ENCODE peak calls at places on chromosomes 7 and 10, in ten cellular contexts. One of them, this sample, is unnamed.

GRCh38 chr10:46216836-46217748 is 69.7 kb upstream of the ANTXRL start:
- DNase-seq in cardiac muscle cell: peak
- DNase-seq in mammary epithelial cell: peak
- DNase-seq in RWPE2: peak
- DNase-seq in fibroblast of lung: no peak
- DNase-seq in heart right ventricle: no peak
- DNase-seq in breast epithelium: no peak
- DNase-seq in adrenal gland: no peak
- DNase-seq in upper lobe of left lung: no peak
- DNase-seq in A549: no peak
- DNase-seq in this sample: no peak

GRCh38 chr10:119190353-119190752 is 11.7 kb upstream of the PRDX3 start:
- DNase-seq in fibroblast of lung: peak
- DNase-seq in A549: peak
- DNase-seq in adrenal gland: no peak
- DNase-seq in breast epithelium: no peak
- DNase-seq in RWPE2: peak
- DNase-seq in mammary epithelial cell: peak
- DNase-seq in cardiac muscle cell: peak
- DNase-seq in heart right ventricle: no peak
- DNase-seq in upper lobe of left lung: no peak
- DNase-seq in this sample: peak

GRCh38 chr10:3775671-3776551 is 9.1 kb downstream of the KLF6 start:
- DNase-seq in upper lobe of left lung: peak
- DNase-seq in adrenal gland: no peak
- DNase-seq in cardiac muscle cell: peak
- DNase-seq in mammary epithelial cell: peak
- DNase-seq in breast epithelium: peak
- DNase-seq in fibroblast of lung: peak
- DNase-seq in heart right ventricle: no peak
- DNase-seq in RWPE2: no peak
- DNase-seq in A549: no peak
- DNase-seq in this sample: no peak

GRCh38 chr7:139908792-139909191 is 79.7 kb downstream of the TBXAS1 start:
- DNase-seq in RWPE2: no peak
- DNase-seq in cardiac muscle cell: no peak
- DNase-seq in heart right ventricle: no peak
- DNase-seq in upper lobe of left lung: no peak
- DNase-seq in mammary epithelial cell: no peak
- DNase-seq in adrenal gland: no peak
- DNase-seq in fibroblast of lung: no peak
- DNase-seq in A549: no peak
- DNase-seq in breast epithelium: no peak
- DNase-seq in this sample: no peak

GRCh38 chr7:16136896-16137295 is 284.4 kb downstream of the CRPPA start:
- DNase-seq in cardiac muscle cell: peak
- DNase-seq in upper lobe of left lung: no peak
- DNase-seq in mammary epithelial cell: no peak
- DNase-seq in fibroblast of lung: no peak
- DNase-seq in breast epithelium: no peak
- DNase-seq in A549: no peak
- DNase-seq in heart right ventricle: no peak
- DNase-seq in adrenal gland: no peak
- DNase-seq in RWPE2: no peak
- DNase-seq in this sample: no peak

GRCh38 chr10:338176-339037 is 203.2 kb downstream of the ZMYND11 start:
- DNase-seq in fibroblast of lung: peak
- DNase-seq in cardiac muscle cell: no peak
- DNase-seq in RWPE2: peak
- DNase-seq in A549: peak
- DNase-seq in mammary epithelial cell: peak
- DNase-seq in upper lobe of left lung: no peak
- DNase-seq in heart right ventricle: no peak
- DNase-seq in breast epithelium: no peak
- DNase-seq in adrenal gland: no peak
- DNase-seq in this sample: no peak

GRCh38 chr10:13890617-13891541 is 304.1 kb downstream of the PRPF18 start:
- DNase-seq in heart right ventricle: no peak
- DNase-seq in RWPE2: no peak
- DNase-seq in fibroblast of lung: peak
- DNase-seq in A549: no peak
- DNase-seq in adrenal gland: no peak
- DNase-seq in cardiac muscle cell: peak
- DNase-seq in mammary epithelial cell: no peak
- DNase-seq in upper lobe of left lung: no peak
- DNase-seq in breast epithelium: no peak
- DNase-seq in this sample: no peak

GRCh38 chr7:151415375-151416112 is 5.7 kb upstream of the WDR86 start:
- DNase-seq in fibroblast of lung: no peak
- DNase-seq in RWPE2: no peak
- DNase-seq in adrenal gland: no peak
- DNase-seq in cardiac muscle cell: peak
- DNase-seq in mammary epithelial cell: peak
- DNase-seq in upper lobe of left lung: peak
- DNase-seq in breast epithelium: no peak
- DNase-seq in heart right ventricle: no peak
- DNase-seq in A549: no peak
- DNase-seq in this sample: no peak

GRCh38 chr10:7409045-7409731 is 1.6 kb downstream of the SFMBT2 start:
- DNase-seq in heart right ventricle: peak
- DNase-seq in breast epithelium: no peak
- DNase-seq in fibroblast of lung: peak
- DNase-seq in RWPE2: no peak
- DNase-seq in upper lobe of left lung: peak
- DNase-seq in A549: peak
- DNase-seq in adrenal gland: peak
- DNase-seq in mammary epithelial cell: no peak
- DNase-seq in cardiac muscle cell: peak
- DNase-seq in this sample: no peak

GRCh38 chr7:29229946-29230345 is 35.4 kb downstream of the CHN2 start:
- DNase-seq in cardiac muscle cell: no peak
- DNase-seq in fibroblast of lung: no peak
- DNase-seq in breast epithelium: no peak
- DNase-seq in upper lobe of left lung: no peak
- DNase-seq in A549: no peak
- DNase-seq in mammary epithelial cell: no peak
- DNase-seq in RWPE2: no peak
- DNase-seq in heart right ventricle: no peak
- DNase-seq in adrenal gland: no peak
- DNase-seq in this sample: no peak

GRCh38 chr10:61391281-61391680 is 61.9 kb downstream of the TMEM26 start:
- DNase-seq in breast epithelium: no peak
- DNase-seq in cardiac muscle cell: no peak
- DNase-seq in adrenal gland: no peak
- DNase-seq in heart right ventricle: no peak
- DNase-seq in A549: no peak
- DNase-seq in RWPE2: no peak
- DNase-seq in fibroblast of lung: no peak
- DNase-seq in upper lobe of left lung: no peak
- DNase-seq in mammary epithelial cell: no peak
- DNase-seq in this sample: no peak

GRCh38 chr7:28389504-28390385 is 22.6 kb upstream of the CREB5 start:
- DNase-seq in breast epithelium: no peak
- DNase-seq in adrenal gland: no peak
- DNase-seq in fibroblast of lung: peak
- DNase-seq in cardiac muscle cell: peak
- DNase-seq in heart right ventricle: no peak
- DNase-seq in A549: no peak
- DNase-seq in upper lobe of left lung: no peak
- DNase-seq in RWPE2: no peak
- DNase-seq in mammary epithelial cell: peak
- DNase-seq in this sample: peak

GRCh38 chr7:158325530-158326381 is 261.9 kb downstream of the PTPRN2 start:
- DNase-seq in fibroblast of lung: no peak
- DNase-seq in breast epithelium: no peak
- DNase-seq in A549: no peak
- DNase-seq in upper lobe of left lung: no peak
- DNase-seq in cardiac muscle cell: no peak
- DNase-seq in heart right ventricle: no peak
- DNase-seq in RWPE2: no peak
- DNase-seq in mammary epithelial cell: no peak
- DNase-seq in adrenal gland: peak
- DNase-seq in this sample: no peak

GRCh38 chr7:102810916-102811315 is 62.1 kb downstream of the FAM185A start:
- DNase-seq in RWPE2: no peak
- DNase-seq in adrenal gland: no peak
- DNase-seq in A549: no peak
- DNase-seq in cardiac muscle cell: no peak
- DNase-seq in upper lobe of left lung: no peak
- DNase-seq in breast epithelium: no peak
- DNase-seq in fibroblast of lung: no peak
- DNase-seq in heart right ventricle: no peak
- DNase-seq in mammary epithelial cell: no peak
- DNase-seq in this sample: no peak

GRCh38 chr7:102818176-102818575 is 69.4 kb downstream of the FAM185A start:
- DNase-seq in mammary epithelial cell: no peak
- DNase-seq in A549: no peak
- DNase-seq in RWPE2: no peak
- DNase-seq in upper lobe of left lung: no peak
- DNase-seq in adrenal gland: no peak
- DNase-seq in breast epithelium: no peak
- DNase-seq in fibroblast of lung: no peak
- DNase-seq in cardiac muscle cell: no peak
- DNase-seq in heart right ventricle: no peak
- DNase-seq in this sample: no peak

GRCh38 chr7:102811942-102812678 is 63.3 kb downstream of the FAM185A start:
- DNase-seq in fibroblast of lung: no peak
- DNase-seq in cardiac muscle cell: peak
- DNase-seq in breast epithelium: no peak
- DNase-seq in heart right ventricle: no peak
- DNase-seq in RWPE2: no peak
- DNase-seq in adrenal gland: no peak
- DNase-seq in mammary epithelial cell: no peak
- DNase-seq in A549: no peak
- DNase-seq in upper lobe of left lung: no peak
- DNase-seq in this sample: no peak

GRCh38 chr7:102814025-102814471 is 65.2 kb downstream of the FAM185A start:
- DNase-seq in upper lobe of left lung: no peak
- DNase-seq in RWPE2: no peak
- DNase-seq in cardiac muscle cell: peak
- DNase-seq in adrenal gland: no peak
- DNase-seq in heart right ventricle: no peak
- DNase-seq in breast epithelium: no peak
- DNase-seq in mammary epithelial cell: peak
- DNase-seq in fibroblast of lung: peak
- DNase-seq in A549: no peak
- DNase-seq in this sample: no peak

GRCh38 chr7:102813256-102814024 is 64.6 kb downstream of the FAM185A start:
- DNase-seq in fibroblast of lung: no peak
- DNase-seq in mammary epithelial cell: peak
- DNase-seq in adrenal gland: no peak
- DNase-seq in upper lobe of left lung: no peak
- DNase-seq in breast epithelium: no peak
- DNase-seq in cardiac muscle cell: no peak
- DNase-seq in A549: no peak
- DNase-seq in RWPE2: no peak
- DNase-seq in heart right ventricle: no peak
- DNase-seq in this sample: no peak
- H3K4me3 ChIP-seq in fibroblast of lung: no peak
- H3K4me3 ChIP-seq in mammary epithelial cell: no peak
- H3K4me3 ChIP-seq in adrenal gland: no peak
- H3K4me3 ChIP-seq in upper lobe of left lung: no peak
- H3K4me3 ChIP-seq in breast epithelium: no peak
- H3K4me3 ChIP-seq in cardiac muscle cell: no peak
- H3K4me3 ChIP-seq in A549: no peak
- H3K4me3 ChIP-seq in RWPE2: no peak
- H3K4me3 ChIP-seq in heart right ventricle: no peak
- H3K4me3 ChIP-seq in this sample: no peak

DNA sequence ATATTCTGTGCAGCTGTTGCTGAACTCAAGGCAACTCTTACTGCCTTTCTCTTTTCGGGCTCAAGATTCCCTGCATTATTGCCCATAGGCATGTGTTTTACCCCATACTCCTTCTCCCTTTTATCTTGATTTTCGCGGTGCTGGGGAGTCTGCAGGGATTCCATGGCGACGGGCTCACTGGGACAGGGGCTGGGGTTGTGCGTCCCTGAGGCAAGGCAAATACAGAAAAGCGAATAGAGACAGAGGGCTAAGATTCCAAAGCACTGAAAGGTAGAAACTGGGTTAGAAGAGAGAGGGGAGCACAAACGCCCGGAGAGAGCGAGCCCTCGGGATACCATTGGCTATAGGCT is 519 bp upstream of the RPP38 start:
- DNase-seq in mammary epithelial cell: no peak
- DNase-seq in A549: no peak
- DNase-seq in adrenal gland: no peak
- DNase-seq in upper lobe of left lung: no peak
- DNase-seq in fibroblast of lung: no peak
- DNase-seq in breast epithelium: no peak
- DNase-seq in heart right ventricle: no peak
- DNase-seq in cardiac muscle cell: no peak
- DNase-seq in RWPE2: no peak
- DNase-seq in this sample: no peak
- H3K27ac ChIP-seq in mammary epithelial cell: peak
- H3K27ac ChIP-seq in A549: peak
- H3K27ac ChIP-seq in adrenal gland: peak
- H3K27ac ChIP-seq in upper lobe of left lung: peak
- H3K27ac ChIP-seq in fibroblast of lung: peak
- H3K27ac ChIP-seq in breast epithelium: peak
- H3K27ac ChIP-seq in heart right ventricle: peak
- H3K27ac ChIP-seq in cardiac muscle cell: peak
- H3K27ac ChIP-seq in RWPE2: peak
- H3K27ac ChIP-seq in this sample: peak

DNA sequence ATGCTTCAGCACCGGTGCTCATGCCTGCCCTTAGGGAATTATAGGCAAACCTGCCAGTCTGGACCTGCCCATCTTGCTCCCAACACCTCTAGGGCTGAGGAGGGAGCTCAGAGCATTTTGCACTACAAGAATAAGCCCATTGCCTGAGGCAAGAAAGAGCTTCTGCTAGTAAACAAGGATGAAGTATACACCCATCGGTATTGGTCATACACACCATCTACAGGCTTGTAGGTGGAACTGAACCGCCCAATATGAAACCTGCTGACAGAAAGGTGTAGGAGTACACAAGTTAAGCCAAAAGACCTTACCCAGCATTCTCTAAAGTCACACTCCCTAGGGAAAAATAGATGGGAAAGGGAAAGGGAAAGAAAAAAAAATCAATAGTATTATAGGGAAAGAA is 957.0 kb upstream of the LRRTM3 start:
- DNase-seq in heart right ventricle: no peak
- DNase-seq in A549: no peak
- DNase-seq in cardiac muscle cell: no peak
- DNase-seq in fibroblast of lung: no peak
- DNase-seq in breast epithelium: no peak
- DNase-seq in mammary epithelial cell: no peak
- DNase-seq in upper lobe of left lung: no peak
- DNase-seq in adrenal gland: no peak
- DNase-seq in RWPE2: no peak
- DNase-seq in this sample: no peak
- TF ChIP-seq CTCF in heart right ventricle: no peak
- TF ChIP-seq CTCF in A549: no peak
- TF ChIP-seq CTCF in cardiac muscle cell: no peak
- TF ChIP-seq CTCF in fibroblast of lung: no peak
- TF ChIP-seq CTCF in breast epithelium: no peak
- TF ChIP-seq CTCF in mammary epithelial cell: no peak
- TF ChIP-seq CTCF in upper lobe of left lung: no peak
- TF ChIP-seq CTCF in adrenal gland: no peak
- TF ChIP-seq CTCF in RWPE2: no peak
- TF ChIP-seq CTCF in this sample: no peak

GRCh38 chr7:74176555-74176954 is 2.4 kb downstream of the EIF4H start:
- DNase-seq in breast epithelium: no peak
- DNase-seq in upper lobe of left lung: no peak
- DNase-seq in heart right ventricle: no peak
- DNase-seq in A549: no peak
- DNase-seq in mammary epithelial cell: peak
- DNase-seq in RWPE2: no peak
- DNase-seq in adrenal gland: no peak
- DNase-seq in fibroblast of lung: no peak
- DNase-seq in cardiac muscle cell: no peak
- DNase-seq in this sample: no peak
- H3K4me3 ChIP-seq in breast epithelium: no peak
- H3K4me3 ChIP-seq in upper lobe of left lung: no peak
- H3K4me3 ChIP-seq in heart right ventricle: no peak
- H3K4me3 ChIP-seq in A549: no peak
- H3K4me3 ChIP-seq in mammary epithelial cell: peak
- H3K4me3 ChIP-seq in RWPE2: no peak
- H3K4me3 ChIP-seq in adrenal gland: no peak
- H3K4me3 ChIP-seq in fibroblast of lung: no peak
- H3K4me3 ChIP-seq in cardiac muscle cell: no peak
- H3K4me3 ChIP-seq in this sample: peak